ENCODE peak calls at places on chromosomes 16 and 17, in seven cellular contexts. Y, B, P, W, G, O and Q are unnamed samples. For H3K4me1, the result is how much of the 10 kb centered on the place peaks cover.

GRCh38 chr16:84827897-84828296 is 8.1 kb downstream of the CRISPLD2 start:
- DNase-seq in Y (peak), B (no peak), P (no peak), W (no peak), G (no peak), O (no peak), Q (no peak)

GRCh38 chr16:24145927-24146326 is 110.2 kb upstream of the CACNG3 start:
- DNase-seq in Y (no peak), B (no peak), P (no peak), W (no peak), G (no peak), O (no peak), Q (no peak)

GRCh38 chr16:64459821-64460220 is 662.0 kb downstream of the CDH11 start:
- DNase-seq in Y (no peak), B (peak), P (no peak), W (peak), G (no peak), O (peak), Q (peak)

GRCh38 chr16:57475711-57476339 is 10.5 kb downstream of the DOK4 start:
- DNase-seq in Y (no peak), B (peak), P (no peak), W (no peak), G (peak), O (peak), Q (peak)

GRCh38 chr16:69366431-69366830 is 14.8 kb upstream of the TMED6 start:
- DNase-seq in Y (no peak), B (no peak), P (no peak), W (no peak), G (no peak), O (no peak), Q (no peak)

GRCh38 chr16:66880288-66881013 is at the start of gene PDP2:
- DNase-seq in Y (peak), B (peak), P (peak), W (peak), G (peak), O (peak), Q (peak)

GRCh38 chr16:88856122-88856827 is 472 bp downstream of the GALNS start:
- DNase-seq in Y (peak), B (peak), P (peak), W (peak), G (no peak), O (no peak), Q (peak)

GRCh38 chr16:2512920-2513404 is 790 bp upstream of the ATP6V0C start:
- DNase-seq in Y (peak), B (no peak), P (peak), W (no peak), G (peak), O (no peak), Q (no peak)

GRCh38 chr16:49597796-49598195 is 224.2 kb downstream of the C16orf78 start:
- DNase-seq in Y (no peak), B (no peak), P (no peak), W (no peak), G (no peak), O (no peak), Q (no peak)

GRCh38 chr16:70390774-70391173 is 44.1 kb downstream of the DDX19A start:
- DNase-seq in Y (no peak), B (no peak), P (no peak), W (no peak), G (no peak), O (no peak), Q (no peak)

GRCh38 chr16:69820926-69821541 is 58.9 kb downstream of the WWP2 start:
- DNase-seq in Y (no peak), B (peak), P (peak), W (no peak), G (peak), O (peak), Q (peak)

GRCh38 chr16:87435399-87436224 is 43.5 kb downstream of the MAP1LC3B start:
- DNase-seq in Y (no peak), B (no peak), P (no peak), W (peak), G (no peak), O (peak), Q (no peak)

GRCh38 chr16:76963614-76964315 is 227.2 kb upstream of the MON1B start:
- DNase-seq in Y (no peak), B (no peak), P (no peak), W (no peak), G (no peak), O (no peak), Q (no peak)

GRCh38 chr16:71526111-71526998 is at the start of gene CHST4:
- DNase-seq in Y (no peak), B (peak), P (no peak), W (peak), G (no peak), O (peak), Q (no peak)

GRCh38 chr17:50903604-50904521 is 37.7 kb upstream of the TOB1 start:
- DNase-seq in Y (no peak), B (no peak), P (no peak), W (no peak), G (no peak), O (peak), Q (no peak)

GRCh38 chr17:50900383-50900892 is 34.3 kb upstream of the TOB1 start:
- DNase-seq in Y (no peak), B (no peak), P (no peak), W (no peak), G (no peak), O (no peak), Q (no peak)

GRCh38 chr17:50904522-50905459 is 38.6 kb upstream of the TOB1 start:
- DNase-seq in Y (peak), B (no peak), P (peak), W (peak), G (peak), O (no peak), Q (peak)

GRCh38 chr17:50905460-50905803 is 39.3 kb upstream of the TOB1 start:
- DNase-seq in Y (no peak), B (no peak), P (no peak), W (no peak), G (peak), O (no peak), Q (peak)

GRCh38 chr17:50902768-50903353 is 36.7 kb upstream of the TOB1 start:
- DNase-seq in Y (no peak), B (no peak), P (no peak), W (no peak), G (no peak), O (no peak), Q (no peak)
- H3K27ac ChIP-seq in Y (peak), B (no peak), P (no peak), W (peak), G (no peak), O (no peak), Q (peak)

DNA sequence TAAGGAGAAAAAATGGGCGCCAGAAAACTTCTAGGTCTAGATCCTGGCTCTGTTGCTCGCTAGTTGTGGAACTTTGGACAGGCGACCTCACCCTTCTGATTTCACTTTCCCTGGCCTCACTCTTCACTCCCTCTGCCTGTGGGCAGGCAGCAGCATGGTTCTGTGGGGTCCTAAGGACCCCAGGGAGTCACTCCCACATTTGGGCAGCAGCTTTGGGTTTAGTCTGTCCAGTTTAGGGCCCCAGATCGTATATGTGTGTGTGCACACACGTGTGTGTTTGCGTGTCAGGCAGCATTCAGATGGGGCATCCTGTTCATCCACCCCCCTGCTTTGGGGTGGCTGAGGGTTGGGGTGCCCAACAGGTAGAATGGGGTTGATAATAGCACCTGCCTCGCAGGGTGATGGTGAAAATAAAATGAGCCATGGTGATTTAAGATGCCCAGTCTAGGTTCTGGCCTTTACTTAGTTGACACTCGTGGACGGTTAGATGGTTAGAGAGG is 102.2 kb downstream of the RAB11FIP4 start:
- DNase-seq in Y (no peak), B (no peak), P (no peak), W (no peak), G (no peak), O (no peak), Q (no peak)
- H3K4me1 ChIP-seq in Y (under half), B (under half), P (under half), W (under half), G (under half), O (under half), Q (half or more)

GRCh38 chr17:79132271-79133064 is 57.8 kb downstream of the ENGASE start:
- DNase-seq in Y (no peak), B (no peak), P (no peak), W (no peak), G (no peak), O (no peak), Q (no peak)
- H3K27ac ChIP-seq in Y (no peak), B (no peak), P (no peak), W (no peak), G (no peak), O (no peak), Q (no peak)

GRCh38 chr17:64081802-64082799 is 47.8 kb downstream of the ERN1 start:
- DNase-seq in Y (no peak), B (no peak), P (no peak), W (no peak), G (peak), O (peak), Q (no peak)

GRCh38 chr17:64084086-64084939 is 45.6 kb downstream of the ERN1 start:
- DNase-seq in Y (no peak), B (no peak), P (no peak), W (no peak), G (peak), O (peak), Q (no peak)

GRCh38 chr17:64084940-64085649 is 44.8 kb downstream of the ERN1 start:
- DNase-seq in Y (no peak), B (no peak), P (no peak), W (no peak), G (no peak), O (no peak), Q (no peak)

GRCh38 chr17:64083571-64084085 is 46.3 kb downstream of the ERN1 start:
- DNase-seq in Y (no peak), B (no peak), P (no peak), W (no peak), G (no peak), O (no peak), Q (no peak)

GRCh38 chr17:64083093-64083492 is 46.9 kb downstream of the ERN1 start:
- DNase-seq in Y (no peak), B (no peak), P (no peak), W (no peak), G (no peak), O (no peak), Q (no peak)
- H3K4me1 ChIP-seq in Y (under half), B (under half), P (under half), W (under half), G (half or more), O (under half), Q (under half)

GRCh38 chr16:82344157-82344556 is 174.1 kb upstream of the MPHOSPH6 start:
- DNase-seq in Y (no peak), B (no peak), P (no peak), W (no peak), G (no peak), O (no peak), Q (no peak)
- H3K27ac ChIP-seq in Y (no peak), B (no peak), P (no peak), W (no peak), G (no peak), O (no peak), Q (no peak)